ENCODE peak calls at places on chromosomes 16 and 17, in four cellular contexts. U is esophagus muscularis mucosa, T is BJ, J is activated T-helper 1 cell treated with Interleukin-2 at 50 U/mL for 16 hours. H is an unnamed sample.

GRCh38 chr16:35102780-35103403 is 1643.5 kb downstream of the TP53TG3F start:
- DNase-seq in U (no peak), T (no peak), J (no peak), H (no peak)

GRCh38 chr17:80099291-80100034 is 1.9 kb upstream of the GAA start:
- DNase-seq in U (no peak), T (no peak), J (no peak), H (no peak)

GRCh38 chr17:37838276-37838675 is 85.9 kb upstream of the TBC1D3K start:
- DNase-seq in U (no peak), T (no peak), J (no peak), H (no peak)

GRCh38 chr16:14405611-14406537 is 224.2 kb downstream of the PARN start:
- DNase-seq in U (no peak), T (no peak), J (no peak), H (no peak)

GRCh38 chr17:72373910-72374741 is 253.3 kb downstream of the SOX9 start:
- DNase-seq in U (no peak), T (no peak), J (no peak), H (no peak)

GRCh38 chr16:24075929-24076716 is 180.0 kb upstream of the CACNG3 start:
- DNase-seq in U (no peak), T (no peak), J (no peak), H (no peak)

GRCh38 chr16:73196670-73197069 is 148.7 kb upstream of the ZFHX3 start:
- DNase-seq in U (no peak), T (no peak), J (no peak), H (no peak)

GRCh38 chr17:40516581-40517285 is 15.3 kb upstream of the TNS4 start:
- DNase-seq in U (no peak), T (no peak), J (peak; percentile 53), H (peak; percentile 73)

GRCh38 chr17:29726721-29727252 is 104.1 kb upstream of the CORO6 start:
- DNase-seq in U (peak; percentile 31), T (no peak), J (no peak), H (no peak)

GRCh38 chr17:16425202-16425601 is 9.8 kb downstream of the TRPV2 start:
- DNase-seq in U (no peak), T (no peak), J (no peak), H (no peak)

GRCh38 chr17:40791808-40792436 is 7.8 kb downstream of the KRT28 start:
- DNase-seq in U (no peak), T (no peak), J (no peak), H (no peak)

GRCh38 chr17:37570527-37571093 is 38.6 kb downstream of the SYNRG start:
- DNase-seq in U (no peak), T (no peak), J (no peak), H (no peak)

H was measured in effector memory CD8-positive, alpha-beta T cell.